ENCODE peak calls at places on chromosomes 7 and 10, in five cellular contexts. T, N, U, Y and O are unnamed samples.

GRCh38 chr7:108235451-108236061 is 105.4 kb upstream of the LAMB4 start:
- DNase-seq in T (no peak), N (no peak), U (no peak), Y (no peak), O (no peak)

GRCh38 chr10:79608505-79609375 is 2.0 kb upstream of the SFTPA1 start:
- DNase-seq in T (peak), N (no peak), U (peak), Y (peak), O (no peak)

GRCh38 chr10:96043157-96043894 is at the start of gene CCNJ:
- DNase-seq in T (peak), N (peak), U (peak), Y (peak), O (peak)

GRCh38 chr10:1057106-1057657 is 997 bp downstream of the WDR37 start:
- DNase-seq in T (no peak), N (peak), U (no peak), Y (peak), O (no peak)

GRCh38 chr7:128880791-128881457 is 18.3 kb downstream of the ATP6V1F start:
- DNase-seq in T (no peak), N (peak), U (no peak), Y (no peak), O (no peak)

GRCh38 chr10:35822316-35822715 is 180.2 kb upstream of the FZD8 start:
- DNase-seq in T (peak), N (peak), U (peak), Y (peak), O (no peak)

GRCh38 chr10:131727612-131728011 is 173.2 kb upstream of the PPP2R2D start:
- DNase-seq in T (no peak), N (no peak), U (peak), Y (no peak), O (peak)

GRCh38 chr7:140044251-140044650 is 18.5 kb downstream of the PARP12 start:
- DNase-seq in T (no peak), N (no peak), U (no peak), Y (no peak), O (no peak)

GRCh38 chr7:2100278-2101205 is 132.2 kb downstream of the MAD1L1 start:
- DNase-seq in T (no peak), N (no peak), U (no peak), Y (no peak), O (no peak)

GRCh38 chr10:9427208-9427607 is 1372.7 kb downstream of the GATA3 start:
- DNase-seq in T (no peak), N (no peak), U (no peak), Y (no peak), O (no peak)
- TF ChIP-seq CTCF in T (no peak), N (no peak), U (no peak), Y (no peak), O (peak)

DNA sequence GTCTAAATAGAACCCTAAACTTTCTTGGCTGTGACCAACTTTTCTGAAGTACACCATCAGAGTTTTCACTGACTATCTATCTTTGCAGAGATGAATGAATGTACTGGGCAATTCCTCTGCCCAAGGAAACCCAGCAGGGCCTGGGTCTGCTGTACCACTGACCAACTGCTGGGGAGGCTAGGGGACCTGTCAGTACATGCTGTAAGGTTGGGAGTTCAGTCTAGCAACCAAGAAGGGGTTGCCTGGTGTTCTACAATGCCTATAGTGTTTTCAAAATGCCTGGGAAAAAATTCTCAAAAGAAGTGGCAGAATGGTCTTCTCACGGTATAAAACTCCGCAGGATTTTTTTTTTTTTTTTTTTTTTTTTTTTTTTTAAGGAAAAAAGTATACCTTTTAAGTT is 106.3 kb downstream of the NT5C2 start:
- DNase-seq in T (no peak), N (no peak), U (no peak), Y (no peak), O (peak)
- TF ChIP-seq CTCF in T (peak), N (no peak), U (no peak), Y (no peak), O (no peak)

GRCh38 chr10:6995339-6995738 is 415.3 kb upstream of the PRKCQ start:
- DNase-seq in T (no peak), N (no peak), U (no peak), Y (no peak), O (no peak)
- TF ChIP-seq CTCF in T (no peak), N (no peak), U (no peak), Y (no peak), O (no peak)

DNA sequence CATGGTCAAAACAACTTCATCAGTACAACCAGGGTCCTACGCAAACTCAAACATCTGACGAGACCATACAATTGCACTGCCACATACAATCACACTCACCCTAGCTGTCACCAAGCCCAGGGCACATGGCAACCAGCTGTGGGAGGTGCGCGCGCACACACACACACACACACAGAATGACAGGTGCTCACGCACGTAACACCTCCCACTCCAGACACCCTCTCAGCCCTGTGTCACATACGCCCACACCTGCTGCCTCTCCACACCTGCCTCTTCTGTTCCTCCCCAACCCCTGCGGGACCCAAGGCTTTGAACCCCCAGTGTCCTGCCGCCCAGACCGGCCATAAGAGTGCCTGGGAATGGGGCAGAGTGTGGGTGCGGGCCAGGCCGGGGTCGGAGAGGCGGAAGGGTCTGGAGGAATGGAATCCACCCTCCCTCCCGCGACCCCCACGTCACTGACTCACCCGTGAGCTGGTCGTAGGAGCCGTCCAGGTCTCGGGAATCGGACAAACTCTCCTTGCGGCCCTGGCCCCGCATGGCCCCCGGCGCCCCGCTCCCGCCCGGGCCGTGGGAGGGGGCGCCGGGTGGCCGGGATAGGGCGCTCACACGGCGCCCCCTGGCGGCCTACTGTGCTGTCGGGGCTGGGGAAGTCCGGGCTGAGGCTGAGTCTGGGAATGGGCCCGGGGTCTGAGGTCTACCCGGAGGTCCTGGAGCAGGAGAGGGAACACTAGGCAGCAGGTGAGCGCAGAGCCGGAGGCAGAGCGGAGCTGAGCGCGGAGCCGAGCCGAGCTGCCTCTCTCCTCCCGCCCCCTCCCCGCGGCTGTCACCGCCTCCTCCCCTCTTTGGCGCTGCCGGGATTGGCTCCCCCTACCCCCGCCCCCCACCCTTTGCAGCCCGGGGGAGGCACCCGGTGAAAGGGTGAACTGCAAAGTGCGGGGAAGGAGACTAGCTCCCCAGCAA is at the start of gene KCNIP2:
- DNase-seq in T (peak), N (peak), U (peak), Y (peak), O (no peak)
- TF ChIP-seq CTCF in T (peak), N (peak), U (peak), Y (peak), O (peak)

GRCh38 chr7:142483659-142484317 is 225.9 kb upstream of the PRSS58 start:
- DNase-seq in T (no peak), N (no peak), U (no peak), Y (peak), O (no peak)

GRCh38 chr7:142482899-142483658 is 225.2 kb upstream of the PRSS58 start:
- DNase-seq in T (peak), N (no peak), U (peak), Y (peak), O (no peak)

GRCh38 chr7:142485617-142486226 is 227.9 kb upstream of the PRSS58 start:
- DNase-seq in T (peak), N (no peak), U (peak), Y (peak), O (no peak)

GRCh38 chr7:142478479-142479220 is 220.8 kb upstream of the PRSS58 start:
- DNase-seq in T (peak), N (no peak), U (no peak), Y (peak), O (no peak)

GRCh38 chr7:142481548-142481947 is 223.7 kb upstream of the PRSS58 start:
- DNase-seq in T (peak), N (no peak), U (no peak), Y (peak), O (no peak)
- TF ChIP-seq CTCF in T (peak), N (no peak), U (peak), Y (peak), O (peak)

GRCh38 chr10:129274928-129275474 is 192.0 kb upstream of the MGMT start:
- DNase-seq in T (peak), N (no peak), U (peak), Y (peak), O (no peak)
- TF ChIP-seq CTCF in T (peak), N (no peak), U (peak), Y (peak), O (no peak)

DNA sequence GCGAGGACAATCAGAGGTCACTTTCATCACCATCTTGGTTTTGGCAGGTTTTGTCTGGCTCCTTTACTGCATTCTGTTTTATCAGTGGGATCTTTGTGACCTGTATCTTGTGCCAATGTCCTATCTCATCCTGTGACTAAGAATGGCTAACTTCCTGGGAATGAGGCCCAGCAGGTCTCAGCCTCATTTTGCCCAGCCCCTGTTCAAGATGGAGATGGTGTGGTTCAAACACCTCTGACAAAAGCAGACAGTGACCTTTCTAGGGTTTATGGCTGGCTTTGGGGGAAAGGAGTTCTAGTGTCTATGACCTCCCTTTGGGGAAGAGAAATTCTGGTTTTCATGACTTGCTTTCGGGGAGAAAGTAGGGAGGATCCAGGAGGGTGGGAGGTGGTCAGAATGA is 117.7 kb upstream of the IMMP2L start:
- DNase-seq in T (no peak), N (no peak), U (no peak), Y (no peak), O (no peak)
- TF ChIP-seq CTCF in T (no peak), N (no peak), U (no peak), Y (no peak), O (no peak)

GRCh38 chr10:14466256-14466655 is 135.5 kb upstream of the FRMD4A start:
- DNase-seq in T (peak), N (no peak), U (no peak), Y (no peak), O (no peak)
- TF ChIP-seq CTCF in T (no peak), N (no peak), U (no peak), Y (no peak), O (no peak)